ENCODE peak calls at places on chromosomes 5 and 9, in ten cellular contexts. A is Peyer's patch; X is endodermal cell; L is transverse colon; M is GM06990; O is CD8-positive, alpha-beta T cell; H is DND-41; Y is left ventricle myocardium inferior; Q is upper lobe of right lung; I is heart left ventricle. U is an unnamed sample.
A peak's percentile ranks its signal among the peaks of the same experiment; 100 is the strongest.

GRCh38 chr9:128946945-128947422 is 419 bp downstream of the DOLK start:
- DNase-seq in M (no peak), O (no peak), A (peak; percentile 55), H (no peak), L (peak; percentile 40), Y (no peak), X (no peak), Q (no peak), I (peak; percentile 38), U (no peak)

GRCh38 chr9:75238311-75238976 is 150.1 kb downstream of the OSTF1 start:
- DNase-seq in L (peak; percentile 48), X (peak; percentile 85), I (no peak), M (peak; percentile 9), O (no peak), H (peak; percentile 28), Y (no peak), Q (no peak), A (peak; percentile 71), U (peak; percentile 28)

GRCh38 chr9:133527444-133527920 is 2.7 kb upstream of the MYMK start:
- DNase-seq in X (peak; percentile 58), M (no peak), H (no peak), A (no peak), Q (no peak), L (no peak), O (no peak), Y (peak; percentile 80), I (no peak), U (peak; percentile 75)

GRCh38 chr5:135443329-135443960 is 3.7 kb downstream of the DCANP1 start:
- DNase-seq in H (no peak), I (no peak), Y (no peak), M (no peak), O (peak; percentile 39), L (no peak), X (peak; percentile 75), Q (peak; percentile 36), A (peak; percentile 25), U (no peak)

GRCh38 chr5:163172540-163173337 is 264.7 kb upstream of the CCNG1 start:
- DNase-seq in Y (no peak), M (no peak), O (no peak), I (no peak), L (no peak), Q (no peak), X (no peak), H (peak; percentile 51), A (no peak), U (no peak)

GRCh38 chr9:81687521-81688261 is 1.7 kb downstream of the TLE1 start:
- DNase-seq in I (peak; percentile 51), H (no peak), A (peak; percentile 82), X (peak; percentile 93), Q (peak; percentile 70), L (peak; percentile 70), O (no peak), Y (peak; percentile 33), M (no peak), U (peak; percentile 87)

GRCh38 chr9:18795947-18796705 is 236.9 kb downstream of the SAXO1 start:
- DNase-seq in L (no peak), O (no peak), Q (no peak), Y (no peak), I (no peak), X (no peak), M (no peak), A (no peak), H (no peak), U (no peak)

GRCh38 chr9:33407061-33407460 is 4.7 kb upstream of the AQP7 start:
- DNase-seq in X (no peak), O (no peak), Q (no peak), L (no peak), M (no peak), H (no peak), A (no peak), Y (no peak), I (no peak), U (no peak)

GRCh38 chr5:93092349-93093105 is 488.5 kb downstream of the NR2F1-AS1 start:
- DNase-seq in X (no peak), Q (no peak), L (no peak), M (no peak), A (no peak), Y (no peak), O (no peak), H (no peak), I (no peak), U (no peak)

GRCh38 chr5:40665902-40666301 is 13.8 kb upstream of the PTGER4 start:
- DNase-seq in I (no peak), L (no peak), H (no peak), Y (no peak), Q (no peak), A (no peak), O (no peak), M (no peak), X (no peak), U (no peak)

GRCh38 chr9:121735065-121735791 is 83.8 kb downstream of the DAB2IP start:
- DNase-seq in Y (no peak), Q (no peak), H (no peak), L (peak; percentile 58), A (peak; percentile 66), M (peak; percentile 26), I (no peak), X (peak; percentile 93), O (no peak), U (peak; percentile 91)

GRCh38 chr9:121736964-121737462 is 85.6 kb downstream of the DAB2IP start:
- DNase-seq in H (no peak), I (peak; percentile 60), M (no peak), Q (peak; percentile 88), A (peak; percentile 86), O (no peak), X (peak; percentile 92), Y (peak; percentile 44), L (peak; percentile 89), U (peak; percentile 93)

GRCh38 chr9:121737481-121737931 is 86.1 kb downstream of the DAB2IP start:
- DNase-seq in Q (no peak), X (no peak), A (no peak), L (no peak), M (no peak), Y (no peak), H (no peak), O (no peak), I (no peak), U (no peak)

GRCh38 chr9:121735792-121736130 is 84.3 kb downstream of the DAB2IP start:
- DNase-seq in Y (no peak), A (no peak), X (no peak), L (no peak), O (no peak), I (no peak), Q (no peak), M (no peak), H (no peak), U (no peak)

GRCh38 chr9:121736147-121736721 is 84.8 kb downstream of the DAB2IP start:
- DNase-seq in M (no peak), Y (peak; percentile 86), Q (peak; percentile 91), O (no peak), I (peak; percentile 85), L (peak; percentile 87), A (peak; percentile 81), X (peak; percentile 91), H (no peak), U (peak; percentile 99)
- H3K4me3 ChIP-seq in M (no peak overlapping the region), Y (peak overlapping the region; percentile 67), Q (peak overlapping the region; percentile 55), O (no peak overlapping the region), I (peak overlapping the region; percentile 70), L (peak overlapping the region; percentile 41), A (peak overlapping the region; percentile 51), X (peak overlapping the region; percentile 72), H (no peak overlapping the region), U (peak overlapping the region; percentile 51)

GRCh38 chr9:121763131-121763530 is 111.7 kb downstream of the DAB2IP start:
- DNase-seq in Q (no peak), X (no peak), I (no peak), Y (no peak), M (no peak), H (no peak), L (no peak), A (no peak), O (no peak), U (no peak)
- H3K36me3 ChIP-seq in Q (peaks cover 63% of the 10 kb centered on the region), X (peaks cover 5% of the 10 kb centered on the region), I (peaks cover 92% of the 10 kb centered on the region), Y (peaks cover 94% of the 10 kb centered on the region), M (no peaks in the 10 kb centered on the region), H (no peaks in the 10 kb centered on the region), L (no peaks in the 10 kb centered on the region), A (peaks cover 90% of the 10 kb centered on the region), O (no peaks in the 10 kb centered on the region), U (peaks cover 15% of the 10 kb centered on the region)

DNA sequence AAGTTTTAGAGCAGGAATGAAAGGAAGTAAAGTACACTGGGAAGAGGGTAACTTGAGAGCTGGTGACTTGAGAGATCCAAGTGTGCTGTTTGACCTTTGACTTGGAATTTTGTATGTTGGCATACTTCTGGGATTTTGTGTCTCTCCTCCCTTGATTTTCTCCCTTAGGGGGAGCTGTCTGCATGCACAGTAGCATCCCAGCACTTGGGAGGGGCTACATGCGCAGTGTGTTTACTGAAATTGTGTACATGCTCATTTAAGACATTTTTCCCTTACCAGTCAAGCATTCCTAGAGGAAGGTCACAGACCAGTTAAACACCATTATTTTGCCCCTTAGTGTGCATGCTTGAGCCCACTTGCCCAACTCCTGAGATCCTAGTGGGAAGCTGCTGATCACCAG is 120.1 kb downstream of the ZNF622 start:
- DNase-seq in Y (no peak), Q (no peak), M (no peak), I (no peak), H (no peak), A (no peak), L (no peak), O (no peak), X (no peak), U (peak; percentile 6)
- H3K4me3 ChIP-seq in Y (no peak overlapping the region), Q (no peak overlapping the region), M (no peak overlapping the region), I (no peak overlapping the region), H (no peak overlapping the region), A (no peak overlapping the region), L (no peak overlapping the region), O (no peak overlapping the region), X (no peak overlapping the region), U (no peak overlapping the region)

DNA sequence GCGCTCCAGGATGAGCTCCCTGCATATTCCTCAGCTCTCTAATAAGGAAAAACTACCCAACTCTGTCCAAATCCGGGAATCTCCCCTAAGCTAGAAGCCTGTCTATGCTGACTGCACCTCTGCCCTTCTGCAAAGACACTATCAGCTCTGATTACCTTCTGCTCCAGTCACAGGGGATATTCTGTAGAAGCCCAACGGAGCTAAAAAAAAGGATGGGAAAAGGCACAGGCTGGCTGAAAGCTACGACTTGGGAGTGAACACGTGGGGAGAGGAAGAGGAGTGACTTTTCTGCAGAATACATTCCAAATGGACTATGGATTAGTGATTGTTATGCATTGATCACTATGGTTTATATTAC is 50.7 kb downstream of the IARS1 start:
- DNase-seq in Q (no peak), I (no peak), L (no peak), O (no peak), X (no peak), Y (no peak), M (no peak), H (no peak), A (no peak), U (no peak)
- H3K36me3 ChIP-seq in Q (peaks cover 100% of the 10 kb centered on the region), I (peaks cover 100% of the 10 kb centered on the region), L (no peaks in the 10 kb centered on the region), O (peaks cover 82% of the 10 kb centered on the region), X (peaks cover 97% of the 10 kb centered on the region), Y (peaks cover 100% of the 10 kb centered on the region), M (peaks cover 41% of the 10 kb centered on the region), H (peaks cover 100% of the 10 kb centered on the region), A (peaks cover 99% of the 10 kb centered on the region), U (peaks cover 70% of the 10 kb centered on the region)

U was measured in H7.